ENCODE peak calls at places on chromosomes 16 and 17, in four cellular contexts. K, C, E and N are unnamed samples.

GRCh38 chr17:63961355-63962207 is 11.1 kb downstream of the SCN4A start:
- DNase-seq in K (peak), E (peak), C (no peak), N (peak)

GRCh38 chr16:80896778-80897177 is 92.4 kb upstream of the CDYL2 start:
- DNase-seq in E (no peak), K (no peak), C (no peak), N (no peak)

GRCh38 chr17:38454528-38454927 is 26.3 kb downstream of the ARHGAP23 start:
- DNase-seq in K (peak), C (no peak), E (no peak), N (peak)

GRCh38 chr17:3569534-3570137 is 12.0 kb upstream of the TRPV3 start:
- DNase-seq in K (no peak), E (no peak), C (no peak), N (no peak)

GRCh38 chr17:19370493-19370960 is 7.8 kb upstream of the MAPK7 start:
- DNase-seq in E (peak), C (no peak), K (peak), N (no peak)

GRCh38 chr17:78414178-78415162 is 36.0 kb downstream of the PGS1 start:
- DNase-seq in K (no peak), E (no peak), C (peak), N (no peak)

GRCh38 chr17:62689441-62690167 is 62.1 kb downstream of the MRC2 start:
- DNase-seq in E (no peak), K (no peak), C (no peak), N (no peak)

GRCh38 chr17:34527908-34528470 is 51.4 kb upstream of the TMEM132E start:
- DNase-seq in K (no peak), C (no peak), E (peak), N (no peak)

DNA sequence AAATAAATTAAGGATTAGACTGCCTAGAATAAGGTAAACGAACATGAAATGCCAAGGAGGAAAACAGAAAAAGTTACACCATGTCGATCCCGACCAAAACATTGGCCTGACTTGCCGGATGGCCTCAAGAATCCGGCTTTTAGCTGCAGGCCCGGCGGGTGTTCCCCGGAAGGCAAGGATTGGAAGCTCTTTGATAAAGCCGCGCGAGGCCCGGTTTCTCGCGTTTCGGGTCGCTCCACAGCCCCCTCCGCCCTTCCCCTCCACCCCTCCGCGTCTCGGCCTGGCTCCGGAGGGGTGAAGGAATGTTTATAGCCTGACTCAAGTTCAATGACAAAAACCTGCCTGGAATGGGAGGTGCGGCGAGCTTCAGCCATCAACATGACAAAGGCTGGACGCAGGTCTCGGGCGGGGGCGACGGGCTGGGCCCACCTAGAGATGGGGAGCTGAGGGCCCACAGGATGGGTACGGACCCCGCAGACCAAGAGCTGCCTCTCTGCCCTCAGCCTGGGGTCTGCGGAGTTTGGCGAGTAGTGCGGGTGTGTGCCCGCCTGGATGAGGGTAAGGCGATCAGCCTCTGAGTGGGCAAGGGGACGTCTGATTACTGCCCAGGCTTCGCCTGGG is 2.6 kb downstream of the PRAC1 start:
- DNase-seq in E (no peak), K (peak), C (no peak), N (no peak)
- H3K4me3 ChIP-seq in E (no peak), K (no peak), C (no peak), N (peak)

GRCh38 chr16:56931769-56932587 is at the start of gene HERPUD1:
- DNase-seq in E (peak), K (peak), C (peak), N (peak)
- TF ChIP-seq CTCF in E (no peak), K (no peak), C (no peak), N (no peak)

DNA sequence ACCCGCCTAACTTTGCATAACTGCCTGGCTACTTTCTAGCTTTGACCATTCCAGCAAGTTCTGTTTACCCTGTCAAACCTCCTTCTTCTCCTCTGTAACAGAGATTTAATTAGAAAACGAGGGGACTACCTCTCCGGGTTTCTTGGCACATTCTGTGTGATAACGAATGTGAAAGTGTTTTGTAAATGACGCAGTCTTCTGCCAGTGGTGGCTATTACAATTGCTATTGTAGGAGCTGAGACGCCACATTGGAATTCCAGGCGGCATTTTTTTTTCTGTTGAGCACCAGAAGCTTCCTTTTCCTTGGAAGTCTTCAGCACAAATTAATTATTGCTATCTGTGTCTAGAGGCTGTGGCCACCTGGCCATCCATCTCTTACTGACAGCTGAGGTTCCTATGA is 522.9 kb downstream of the HS3ST4 start:
- DNase-seq in E (no peak), K (no peak), C (no peak), N (no peak)
- H3K4me3 ChIP-seq in E (no peak), K (no peak), C (no peak), N (no peak)

GRCh38 chr16:7113949-7114348 is 218.7 kb upstream of the RBFOX1 start:
- DNase-seq in K (no peak), C (no peak), E (no peak), N (no peak)
- TF ChIP-seq CTCF in K (no peak), C (no peak), E (no peak), N (no peak)

DNA sequence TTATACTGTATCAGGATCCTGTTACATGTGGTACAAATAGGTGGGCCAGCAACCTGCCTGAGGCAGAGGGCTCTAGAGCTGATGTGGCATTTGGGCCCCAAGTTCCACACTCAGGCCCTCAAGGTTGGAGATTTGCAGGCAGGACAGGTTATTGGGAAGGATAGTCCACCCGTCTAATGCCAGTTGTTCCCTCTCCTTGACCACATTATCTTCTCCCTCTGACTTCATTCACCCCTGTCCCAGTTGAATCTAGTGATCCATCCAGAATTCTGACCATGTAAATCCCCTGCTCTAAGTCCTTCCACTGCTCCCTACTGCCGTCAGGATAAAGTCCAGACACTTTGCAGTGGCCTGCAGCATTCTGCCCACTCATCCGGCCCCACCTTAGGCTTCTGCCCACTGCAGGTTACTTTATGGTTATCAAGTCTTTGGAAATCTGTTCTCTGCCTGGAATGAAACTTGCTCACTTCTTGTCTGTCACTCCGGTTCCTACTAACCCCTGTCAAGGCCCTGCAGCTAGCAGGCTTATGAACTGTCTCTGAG is 1.9 kb upstream of the NFATC3 start:
- DNase-seq in E (no peak), C (no peak), K (peak), N (no peak)
- H3K4me3 ChIP-seq in E (no peak), C (no peak), K (no peak), N (no peak)

DNA sequence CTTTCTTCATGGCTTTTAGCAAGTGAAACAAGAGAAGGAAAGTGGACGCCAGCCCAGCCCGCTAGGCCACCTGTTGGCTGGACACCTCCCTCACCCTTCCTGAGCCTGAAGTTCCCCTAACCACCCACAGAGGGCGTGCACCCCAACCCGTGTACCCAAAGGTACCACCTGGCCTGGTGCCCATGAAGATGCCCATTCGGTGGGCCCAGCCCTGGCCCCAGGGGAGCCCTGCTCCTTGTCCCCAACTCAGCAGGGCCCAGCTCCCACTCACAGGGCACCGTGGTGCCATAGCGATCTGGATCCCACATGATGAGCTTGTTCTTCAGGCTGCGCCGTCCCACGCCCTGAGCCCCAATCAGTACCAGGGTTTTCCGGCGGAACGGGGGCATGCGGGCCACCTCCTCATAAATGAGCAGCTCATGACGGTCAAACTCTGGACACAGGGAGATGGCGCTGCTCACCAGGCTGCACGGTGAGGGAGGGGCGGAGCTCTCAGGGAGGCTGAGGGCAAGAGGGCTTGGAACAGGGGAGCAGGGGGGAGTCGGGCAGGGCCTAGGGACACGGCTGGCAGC is 26.8 kb downstream of the MPP2 start:
- DNase-seq in E (peak), K (no peak), C (no peak), N (peak)
- TF ChIP-seq CTCF in E (peak), K (no peak), C (peak), N (peak)

GRCh38 chr17:50271173-50271750 is 3.0 kb upstream of the TMEM92 start:
- DNase-seq in K (no peak), E (no peak), C (no peak), N (no peak)

GRCh38 chr17:50268632-50269287 is 5.5 kb upstream of the TMEM92 start:
- DNase-seq in K (peak), E (no peak), C (no peak), N (no peak)

GRCh38 chr17:50272246-50272645 is 2.0 kb upstream of the TMEM92 start:
- DNase-seq in E (no peak), C (no peak), K (peak), N (no peak)

GRCh38 chr17:50269477-50270429 is 4.5 kb upstream of the TMEM92 start:
- DNase-seq in K (peak), E (peak), C (peak), N (no peak)

DNA sequence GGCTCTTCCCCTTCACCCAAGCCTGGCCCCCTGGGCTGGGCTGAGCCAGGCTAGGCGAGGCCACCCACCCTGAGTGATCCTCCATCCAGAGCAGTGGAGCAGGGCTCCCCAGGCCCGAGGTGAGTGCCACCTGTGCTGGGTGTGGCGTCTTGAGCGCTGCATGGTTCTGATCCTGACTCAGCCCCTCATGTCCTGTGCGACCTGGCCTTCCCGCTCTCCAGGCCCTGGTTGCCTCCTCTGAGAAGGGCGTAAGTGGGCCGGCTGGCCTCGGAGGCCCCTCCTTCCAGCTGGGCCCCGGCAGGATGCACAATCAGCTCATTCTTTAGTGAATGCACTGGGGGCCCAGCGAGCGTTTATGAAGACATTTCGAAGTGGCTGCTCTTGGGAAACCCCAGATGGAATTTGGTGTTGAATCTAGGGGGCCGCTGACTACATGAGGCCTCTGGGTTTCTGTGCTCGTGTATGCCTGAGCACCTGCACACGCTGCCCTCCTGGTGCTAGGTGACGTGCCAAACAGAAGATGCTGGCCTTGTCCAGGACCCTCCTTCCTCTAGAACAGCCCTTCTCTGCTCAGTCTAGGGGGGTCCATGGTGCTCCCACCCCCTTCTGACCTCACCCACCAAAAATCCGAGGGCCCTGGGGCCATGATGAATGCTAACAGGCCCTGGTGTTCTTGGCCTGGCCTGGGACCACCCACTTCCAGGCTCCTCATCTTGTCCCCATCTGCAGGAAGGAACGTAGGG is 3.7 kb upstream of the TMEM92 start:
- DNase-seq in E (no peak), K (peak), C (no peak), N (no peak)
- H3K4me3 ChIP-seq in E (no peak), K (no peak), C (no peak), N (no peak)

DNA sequence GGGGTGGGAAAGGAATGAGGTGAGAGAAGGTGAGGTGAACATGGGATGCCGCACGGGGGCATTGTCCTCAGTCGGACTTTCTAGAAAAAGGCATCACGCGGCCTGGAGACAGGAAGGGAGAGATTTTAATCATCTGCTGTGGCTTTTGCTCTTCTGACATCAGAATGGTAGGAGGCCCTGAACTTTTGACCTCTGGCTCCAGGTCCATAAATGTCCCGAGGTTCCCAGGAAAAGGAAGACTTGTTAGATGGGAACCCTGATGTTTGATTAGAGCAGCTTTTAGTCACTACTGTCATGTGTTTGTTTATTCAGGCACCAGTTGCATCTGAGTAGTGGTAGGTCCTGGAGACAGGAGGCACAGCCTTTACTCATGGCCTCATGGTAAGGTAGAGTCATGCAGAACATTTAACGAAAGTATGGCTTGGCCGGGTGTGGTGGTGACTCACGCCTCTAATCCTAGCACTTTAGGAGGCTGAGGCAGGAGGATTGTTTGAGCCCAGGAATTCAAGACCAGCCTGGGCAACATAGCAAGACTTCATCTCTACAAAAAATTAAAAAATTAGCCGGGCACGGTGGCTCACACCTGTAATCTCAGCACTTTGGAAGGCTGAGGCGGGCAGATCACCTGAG is 203.1 kb downstream of the MSI2 start:
- DNase-seq in K (no peak), C (no peak), E (no peak), N (peak)
- TF ChIP-seq CTCF in K (no peak), C (no peak), E (no peak), N (no peak)

GRCh38 chr17:17204041-17204591 is 2.0 kb downstream of the PLD6 start:
- DNase-seq in K (peak), E (peak), C (no peak), N (no peak)
- H3K4me3 ChIP-seq in K (no peak), E (peak), C (peak), N (no peak)

DNA sequence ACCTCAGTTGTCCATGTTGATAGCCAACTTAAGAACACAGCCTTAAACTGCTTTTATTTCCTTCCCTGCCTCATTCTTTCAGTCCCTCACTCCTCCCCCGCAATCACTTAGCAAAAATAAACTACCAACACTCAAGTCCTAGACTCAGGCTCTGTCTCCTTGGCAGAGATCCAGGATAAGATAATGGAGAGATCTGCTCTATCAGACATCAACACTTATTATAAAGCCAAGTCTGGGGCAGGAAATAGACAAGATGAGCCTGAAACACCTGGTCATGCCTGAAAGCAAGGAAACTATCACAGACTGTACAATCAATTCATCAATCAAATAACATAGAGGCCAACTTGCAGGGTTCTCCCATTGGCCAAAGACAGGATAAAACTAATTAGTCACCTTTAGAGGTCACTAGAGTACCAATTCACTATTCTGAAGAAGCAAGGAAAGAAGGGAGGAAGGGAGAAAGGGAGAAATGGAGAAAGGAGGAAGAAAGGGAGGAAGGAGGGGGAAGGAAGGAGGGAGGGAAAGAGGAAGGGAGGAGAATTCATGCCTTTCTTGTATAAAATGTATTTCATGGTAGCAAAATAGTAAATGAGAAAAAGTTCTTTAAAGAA is 15.6 kb downstream of the HYDIN start:
- DNase-seq in E (no peak), K (no peak), C (no peak), N (no peak)
- TF ChIP-seq CTCF in E (no peak), K (no peak), C (no peak), N (peak)